ENCODE peak calls at places on chromosomes 4 and X, in eight cellular contexts. A, X, D, F, J, U, Y and H are unnamed samples.

GRCh38 chrX:115173181-115173580 is 16.0 kb upstream of the RBMXL3 start:
- DNase-seq in A (no peak), X (no peak), D (no peak), F (peak; percentile 47), J (no peak), U (no peak), Y (peak; percentile 14), H (no peak)

GRCh38 chrX:41105005-41105404 is 19.8 kb downstream of the USP9X start:
- DNase-seq in A (no peak), X (no peak), D (no peak), F (no peak), J (no peak), U (no peak), Y (no peak), H (no peak)

GRCh38 chrX:872090-872489 is 241.5 kb downstream of the SHOX start:
- DNase-seq in A (no peak), X (no peak), D (no peak), F (no peak), J (no peak), U (no peak), Y (no peak), H (no peak)

GRCh38 chr4:1793496-1793840 is 375 bp downstream of the FGFR3 start:
- DNase-seq in A (peak; percentile 83), X (peak; percentile 12), D (peak; percentile 15), F (peak; percentile 73), J (no peak), U (peak; percentile 52), Y (peak; percentile 55), H (no peak)

GRCh38 chrX:15947648-15948317 is 93.2 kb upstream of the AP1S2 start:
- DNase-seq in A (no peak), X (peak; percentile 64), D (no peak), F (peak; percentile 81), J (no peak), U (peak; percentile 27), Y (peak; percentile 67), H (no peak)

GRCh38 chr4:147078875-147079658 is 133.4 kb upstream of the TTC29 start:
- DNase-seq in A (peak; percentile 58), X (no peak), D (no peak), F (no peak), J (no peak), U (peak; percentile 19), Y (no peak), H (no peak)

GRCh38 chr4:186820371-186820990 is 96.8 kb upstream of the FAT1 start:
- DNase-seq in A (peak; percentile 10), X (no peak), D (no peak), F (peak; percentile 31), J (peak; percentile 71), U (peak; percentile 24), Y (no peak), H (no peak)

GRCh38 chrX:109880629-109881028 is 122.3 kb upstream of the TMEM164 start:
- DNase-seq in A (no peak), X (no peak), D (no peak), F (no peak), J (no peak), U (no peak), Y (no peak), H (no peak)

GRCh38 chr4:16894406-16894805 is 4.0 kb downstream of the LDB2 start:
- DNase-seq in A (no peak), X (no peak), D (no peak), F (no peak), J (no peak), U (no peak), Y (peak; percentile 27), H (no peak)
- H3K4me3 ChIP-seq in A (no peak overlapping the region), X (no peak overlapping the region), D (no peak overlapping the region), F (no peak overlapping the region), J (no peak overlapping the region), U (no peak overlapping the region), Y (peak overlapping the region; percentile 78), H (no peak overlapping the region)

GRCh38 chrX:34341258-34341657 is 209.1 kb upstream of the FAM47A start:
- DNase-seq in A (no peak), X (peak; percentile 6), D (no peak), F (peak; percentile 9), J (no peak), U (peak; percentile 7), Y (peak; percentile 24), H (no peak)
- TF ChIP-seq CTCF in A (no peak), X (no peak), D (no peak), F (peak; percentile 50), J (no peak), U (peak; percentile 39), Y (peak; percentile 46), H (peak; percentile 40)

DNA sequence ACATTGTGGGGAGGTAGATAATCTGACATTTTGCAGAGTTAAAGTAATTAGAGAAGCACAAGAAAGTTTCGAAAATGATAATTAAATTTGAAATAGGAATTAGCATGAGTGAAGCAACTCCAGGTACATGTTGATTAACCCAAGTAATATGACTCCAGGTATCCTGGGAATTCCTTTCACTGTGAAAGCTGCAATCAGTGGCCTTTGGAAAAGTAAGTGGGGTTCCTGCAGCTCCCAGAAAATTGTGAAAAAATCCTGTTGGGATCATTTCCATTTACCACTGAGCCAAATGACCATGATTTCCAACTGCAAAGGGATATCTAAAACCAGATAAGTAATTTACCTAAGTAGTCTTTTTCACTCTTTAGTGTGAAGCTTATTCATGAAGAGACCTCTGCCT is 26.1 kb upstream of the CXCL2 start:
- DNase-seq in A (no peak), X (no peak), D (no peak), F (no peak), J (no peak), U (no peak), Y (peak; percentile 74), H (no peak)
- TF ChIP-seq EZH2phosphoT487 in A (no peak), X (no peak), D (no peak), F (no peak), J (no peak), U (no peak), Y (no peak), H (no peak)

GRCh38 chr4:150280081-150280950 is 202.1 kb downstream of the DCLK2 start:
- DNase-seq in A (no peak), X (peak; percentile 28), D (no peak), F (peak; percentile 28), J (no peak), U (peak; percentile 11), Y (no peak), H (no peak)
- H3K4me3 ChIP-seq in A (no peak overlapping the region), X (no peak overlapping the region), D (no peak overlapping the region), F (no peak overlapping the region), J (no peak overlapping the region), U (no peak overlapping the region), Y (no peak overlapping the region), H (no peak overlapping the region)

GRCh38 chr4:75289843-75290616 is 224.2 kb downstream of the RCHY1 start:
- DNase-seq in A (no peak), X (peak; percentile 52), D (peak; percentile 78), F (peak; percentile 59), J (peak; percentile 47), U (peak; percentile 49), Y (peak; percentile 81), H (peak; percentile 31)
- TF ChIP-seq CTCF in A (peak; percentile 40), X (peak; percentile 66), D (peak; percentile 74), F (peak; percentile 65), J (peak; percentile 52), U (peak; percentile 61), Y (peak; percentile 76), H (peak; percentile 75)

GRCh38 chr4:152807294-152807829 is 27.6 kb downstream of the ARFIP1 start:
- DNase-seq in A (no peak), X (peak; percentile 45), D (peak; percentile 50), F (no peak), J (no peak), U (no peak), Y (no peak), H (no peak)
- TF ChIP-seq EZH2phosphoT487 in A (no peak), X (no peak), D (no peak), F (no peak), J (no peak), U (no peak), Y (no peak), H (no peak)

GRCh38 chr4:124961138-124961750 is 248.7 kb upstream of the ANKRD50 start:
- DNase-seq in A (no peak), X (no peak), D (no peak), F (no peak), J (no peak), U (no peak), Y (no peak), H (peak; percentile 4)
- H3K4me3 ChIP-seq in A (no peak overlapping the region), X (no peak overlapping the region), D (no peak overlapping the region), F (no peak overlapping the region), J (no peak overlapping the region), U (no peak overlapping the region), Y (no peak overlapping the region), H (no peak overlapping the region)